ENCODE peak calls at places on chromosomes 13 and 19, in four cellular contexts. One of them, this sample, is unnamed.
A peak's percentile ranks its signal among the peaks of the same experiment; 100 is the strongest.

GRCh38 chr19:7822910-7823515 is 7.0 kb upstream of the EVI5L start:
- DNase-seq in upper lobe of right lung: no peak
- DNase-seq in Panc1: no peak
- DNase-seq in cardiac fibroblast: no peak
- DNase-seq in this sample: no peak

GRCh38 chr19:10544242-10544752 is 593 bp downstream of the ATG4D start:
- DNase-seq in upper lobe of right lung: peak; percentile 73
- DNase-seq in cardiac fibroblast: no peak
- DNase-seq in Panc1: no peak
- DNase-seq in this sample: peak; percentile 52

GRCh38 chr13:59771272-59771671 is 392.5 kb downstream of the DIAPH3 start:
- DNase-seq in Panc1: no peak
- DNase-seq in upper lobe of right lung: no peak
- DNase-seq in cardiac fibroblast: peak; percentile 57
- DNase-seq in this sample: no peak

GRCh38 chr19:15332311-15332996 is at the start of gene BRD4:
- DNase-seq in cardiac fibroblast: peak; percentile 53
- DNase-seq in Panc1: no peak
- DNase-seq in upper lobe of right lung: peak; percentile 90
- DNase-seq in this sample: peak; percentile 81

GRCh38 chr13:114161644-114162532 is 17.2 kb upstream of the CFAP97D2 start:
- DNase-seq in upper lobe of right lung: peak; percentile 84
- DNase-seq in cardiac fibroblast: peak; percentile 30
- DNase-seq in Panc1: no peak
- DNase-seq in this sample: peak; percentile 47

GRCh38 chr13:46975173-46975572 is 78.3 kb upstream of the HTR2A start:
- DNase-seq in upper lobe of right lung: no peak
- DNase-seq in cardiac fibroblast: no peak
- DNase-seq in Panc1: no peak
- DNase-seq in this sample: no peak

GRCh38 chr19:45115809-45116615 is 23.0 kb downstream of the PPP1R37 start:
- DNase-seq in Panc1: no peak
- DNase-seq in upper lobe of right lung: no peak
- DNase-seq in cardiac fibroblast: no peak
- DNase-seq in this sample: no peak

GRCh38 chr19:14371321-14371821 is 9.9 kb upstream of the ADGRE5 start:
- DNase-seq in upper lobe of right lung: no peak
- DNase-seq in cardiac fibroblast: no peak
- DNase-seq in Panc1: no peak
- DNase-seq in this sample: no peak

GRCh38 chr13:69374036-69374435 is 733.6 kb upstream of the ATXN8OS start:
- DNase-seq in upper lobe of right lung: no peak
- DNase-seq in cardiac fibroblast: no peak
- DNase-seq in Panc1: no peak
- DNase-seq in this sample: no peak

GRCh38 chr13:44040070-44040753 is 160.5 kb downstream of the LACC1 start:
- DNase-seq in upper lobe of right lung: no peak
- DNase-seq in Panc1: no peak
- DNase-seq in cardiac fibroblast: peak; percentile 51
- DNase-seq in this sample: no peak

GRCh38 chr19:38596057-38596981 is 21.4 kb downstream of the MAP4K1 start:
- DNase-seq in Panc1: peak; percentile 76
- DNase-seq in upper lobe of right lung: peak; percentile 86
- DNase-seq in cardiac fibroblast: no peak
- DNase-seq in this sample: peak; percentile 69

GRCh38 chr13:73212482-73212881 is 153.7 kb downstream of the KLF5 start:
- DNase-seq in Panc1: no peak
- DNase-seq in upper lobe of right lung: no peak
- DNase-seq in cardiac fibroblast: no peak
- DNase-seq in this sample: no peak

GRCh38 chr19:50554212-50554611 is 14.0 kb downstream of the LRRC4B start:
- DNase-seq in upper lobe of right lung: no peak
- DNase-seq in Panc1: no peak
- DNase-seq in cardiac fibroblast: no peak
- DNase-seq in this sample: no peak

GRCh38 chr13:38223093-38223492 is 126.6 kb upstream of the UFM1 start:
- DNase-seq in Panc1: no peak
- DNase-seq in upper lobe of right lung: no peak
- DNase-seq in cardiac fibroblast: peak; percentile 64
- DNase-seq in this sample: no peak

GRCh38 chr19:30784850-30785459 is 412.8 kb downstream of the ZNF536 start:
- DNase-seq in cardiac fibroblast: peak; percentile 22
- DNase-seq in upper lobe of right lung: peak; percentile 77
- DNase-seq in Panc1: no peak
- DNase-seq in this sample: peak; percentile 78

GRCh38 chr19:35673121-35673804 is 6.9 kb downstream of the UPK1A start:
- DNase-seq in upper lobe of right lung: peak; percentile 71
- DNase-seq in cardiac fibroblast: peak; percentile 74
- DNase-seq in Panc1: peak; percentile 20
- DNase-seq in this sample: no peak

GRCh38 chr13:110874508-110874960 is 40.3 kb downstream of the ANKRD10 start:
- DNase-seq in Panc1: no peak
- DNase-seq in upper lobe of right lung: peak; percentile 93
- DNase-seq in cardiac fibroblast: peak; percentile 63
- DNase-seq in this sample: peak; percentile 84

GRCh38 chr19:34051255-34051654 is 121.0 kb upstream of the LSM14A start:
- DNase-seq in cardiac fibroblast: no peak
- DNase-seq in Panc1: no peak
- DNase-seq in upper lobe of right lung: no peak
- DNase-seq in this sample: no peak

GRCh38 chr19:35295792-35296462 is 4.0 kb downstream of the MAG start:
- DNase-seq in Panc1: no peak
- DNase-seq in cardiac fibroblast: no peak
- DNase-seq in upper lobe of right lung: no peak
- DNase-seq in this sample: no peak

GRCh38 chr13:94157705-94158218 is 321.7 kb downstream of the DCT start:
- DNase-seq in upper lobe of right lung: no peak
- DNase-seq in Panc1: no peak
- DNase-seq in cardiac fibroblast: peak; percentile 15
- DNase-seq in this sample: peak; percentile 18

GRCh38 chr19:38268539-38268938 is 4.2 kb downstream of the SPINT2 start:
- DNase-seq in cardiac fibroblast: no peak
- DNase-seq in Panc1: no peak
- DNase-seq in upper lobe of right lung: no peak
- DNase-seq in this sample: no peak

GRCh38 chr13:54387607-54388006 is 1359.0 kb downstream of the OLFM4 start:
- DNase-seq in Panc1: no peak
- DNase-seq in cardiac fibroblast: no peak
- DNase-seq in upper lobe of right lung: no peak
- DNase-seq in this sample: no peak

GRCh38 chr13:63088226-63088625 is 1672.6 kb upstream of the PCDH20 start:
- DNase-seq in upper lobe of right lung: no peak
- DNase-seq in cardiac fibroblast: peak; percentile 28
- DNase-seq in Panc1: no peak
- DNase-seq in this sample: no peak

GRCh38 chr13:101325423-101325822 is 90.9 kb downstream of the NALCN start:
- DNase-seq in Panc1: no peak
- DNase-seq in upper lobe of right lung: no peak
- DNase-seq in cardiac fibroblast: no peak
- DNase-seq in this sample: no peak

GRCh38 chr19:22422220-22422619 is at the start of gene ZNF98:
- DNase-seq in cardiac fibroblast: no peak
- DNase-seq in Panc1: no peak
- DNase-seq in upper lobe of right lung: no peak
- DNase-seq in this sample: peak; percentile 97

GRCh38 chr19:45097776-45098520 is 5.0 kb downstream of the PPP1R37 start:
- DNase-seq in Panc1: peak; percentile 65
- DNase-seq in upper lobe of right lung: peak; percentile 73
- DNase-seq in cardiac fibroblast: peak; percentile 94
- DNase-seq in this sample: peak; percentile 82

GRCh38 chr13:80945328-80945727 is 604.4 kb upstream of the SPRY2 start:
- DNase-seq in upper lobe of right lung: no peak
- DNase-seq in Panc1: no peak
- DNase-seq in cardiac fibroblast: no peak
- DNase-seq in this sample: no peak

GRCh38 chr13:110521296-110521680 is 40.2 kb downstream of the RAB20 start:
- DNase-seq in upper lobe of right lung: no peak
- DNase-seq in cardiac fibroblast: no peak
- DNase-seq in Panc1: no peak
- DNase-seq in this sample: no peak

GRCh38 chr19:11377237-11377636 is 2.8 kb downstream of the SWSAP1 start:
- DNase-seq in cardiac fibroblast: peak; percentile 88
- DNase-seq in Panc1: no peak
- DNase-seq in upper lobe of right lung: no peak
- DNase-seq in this sample: no peak

DNA sequence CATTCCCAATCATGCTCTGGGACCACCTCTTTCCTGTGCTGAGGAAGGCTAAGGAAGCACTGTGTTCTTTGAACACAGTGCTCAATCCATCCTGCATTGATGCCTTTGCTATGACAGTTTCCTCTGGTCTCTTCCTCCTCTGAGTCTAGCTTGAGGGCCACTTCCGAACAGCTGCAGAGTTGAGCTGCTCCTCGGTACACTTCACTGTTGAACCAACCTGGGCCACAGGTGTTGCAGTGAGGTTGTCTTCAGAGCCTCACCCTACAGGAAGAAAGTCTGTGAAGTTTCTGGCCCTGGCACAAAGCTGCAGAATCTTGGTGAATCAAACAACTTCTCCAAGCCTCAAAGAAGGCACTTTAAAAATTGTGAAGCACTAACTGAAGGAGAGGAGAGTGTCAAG is 393.9 kb downstream of the KCNRG start:
- DNase-seq in upper lobe of right lung: no peak
- DNase-seq in Panc1: no peak
- DNase-seq in cardiac fibroblast: no peak
- DNase-seq in this sample: no peak
- H3K4me3 ChIP-seq in upper lobe of right lung: no peak overlapping the region
- H3K4me3 ChIP-seq in Panc1: no peak overlapping the region
- H3K4me3 ChIP-seq in cardiac fibroblast: no peak overlapping the region
- H3K4me3 ChIP-seq in this sample: no peak overlapping the region

GRCh38 chr13:61183670-61184069 is 232.0 kb downstream of the PCDH20 start:
- DNase-seq in cardiac fibroblast: no peak
- DNase-seq in Panc1: no peak
- DNase-seq in upper lobe of right lung: no peak
- DNase-seq in this sample: no peak
- H3K4me3 ChIP-seq in cardiac fibroblast: no peak overlapping the region
- H3K4me3 ChIP-seq in Panc1: no peak overlapping the region
- H3K4me3 ChIP-seq in upper lobe of right lung: no peak overlapping the region
- H3K4me3 ChIP-seq in this sample: no peak overlapping the region

DNA sequence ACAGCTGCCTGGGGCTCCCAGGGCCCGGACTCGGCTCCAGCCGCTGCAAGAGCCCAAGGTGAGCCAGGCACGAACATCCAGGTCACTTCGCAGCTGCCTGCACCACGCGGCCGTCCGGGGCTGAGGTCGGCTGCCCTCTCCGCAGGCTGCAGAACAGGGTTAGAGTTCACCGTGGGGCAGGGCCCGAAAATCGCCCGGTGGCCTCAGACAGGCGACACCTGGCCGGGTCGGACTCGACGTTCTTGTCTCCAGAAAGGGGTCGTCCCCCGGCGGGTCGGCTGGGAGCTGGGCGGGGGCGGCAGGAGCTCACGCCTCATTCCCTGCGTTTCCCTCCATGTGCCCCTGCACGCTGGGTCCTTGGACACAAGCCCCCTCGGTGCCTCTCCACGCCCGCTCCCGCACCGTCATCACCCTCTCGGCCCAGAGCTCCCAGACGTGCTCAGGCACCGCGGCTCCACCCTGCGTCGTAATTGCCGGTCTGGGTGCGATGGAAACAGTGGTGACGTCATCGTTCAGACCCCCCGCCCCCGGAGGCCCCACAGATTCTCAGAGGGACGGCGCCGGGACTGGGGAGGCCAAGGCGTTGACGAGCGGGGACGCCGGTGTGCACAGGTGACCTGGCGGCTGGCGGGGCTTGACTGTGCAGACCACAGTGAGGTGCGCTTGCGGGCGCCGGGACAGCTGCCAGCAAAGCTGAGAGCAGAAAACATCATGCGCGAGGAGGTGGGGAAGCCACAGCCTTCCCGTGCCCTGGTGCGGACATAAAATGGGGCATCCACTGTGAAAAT is 4.0 kb upstream of the GRIN3B start:
- DNase-seq in cardiac fibroblast: peak; percentile 67
- DNase-seq in Panc1: no peak
- DNase-seq in upper lobe of right lung: no peak
- DNase-seq in this sample: no peak
- H3K4me3 ChIP-seq in cardiac fibroblast: peak overlapping the region; percentile 25
- H3K4me3 ChIP-seq in Panc1: no peak overlapping the region
- H3K4me3 ChIP-seq in upper lobe of right lung: no peak overlapping the region
- H3K4me3 ChIP-seq in this sample: no peak overlapping the region

GRCh38 chr19:16894080-16894479 is 5.3 kb downstream of the F2RL3 start:
- DNase-seq in Panc1: no peak
- DNase-seq in cardiac fibroblast: no peak
- DNase-seq in upper lobe of right lung: no peak
- DNase-seq in this sample: no peak

GRCh38 chr19:16891696-16892382 is 3.0 kb downstream of the F2RL3 start:
- DNase-seq in Panc1: no peak
- DNase-seq in cardiac fibroblast: no peak
- DNase-seq in upper lobe of right lung: no peak
- DNase-seq in this sample: peak; percentile 78

GRCh38 chr19:16892438-16892837 is 3.6 kb downstream of the F2RL3 start:
- DNase-seq in upper lobe of right lung: no peak
- DNase-seq in Panc1: no peak
- DNase-seq in cardiac fibroblast: no peak
- DNase-seq in this sample: no peak

GRCh38 chr19:16893686-16893990 is 4.8 kb downstream of the F2RL3 start:
- DNase-seq in cardiac fibroblast: no peak
- DNase-seq in Panc1: no peak
- DNase-seq in upper lobe of right lung: no peak
- DNase-seq in this sample: no peak

GRCh38 chr19:16892868-16893685 is 4.3 kb downstream of the F2RL3 start:
- DNase-seq in Panc1: no peak
- DNase-seq in cardiac fibroblast: no peak
- DNase-seq in upper lobe of right lung: no peak
- DNase-seq in this sample: no peak
- H3K4me3 ChIP-seq in Panc1: no peak overlapping the region
- H3K4me3 ChIP-seq in cardiac fibroblast: no peak overlapping the region
- H3K4me3 ChIP-seq in upper lobe of right lung: no peak overlapping the region
- H3K4me3 ChIP-seq in this sample: no peak overlapping the region

DNA sequence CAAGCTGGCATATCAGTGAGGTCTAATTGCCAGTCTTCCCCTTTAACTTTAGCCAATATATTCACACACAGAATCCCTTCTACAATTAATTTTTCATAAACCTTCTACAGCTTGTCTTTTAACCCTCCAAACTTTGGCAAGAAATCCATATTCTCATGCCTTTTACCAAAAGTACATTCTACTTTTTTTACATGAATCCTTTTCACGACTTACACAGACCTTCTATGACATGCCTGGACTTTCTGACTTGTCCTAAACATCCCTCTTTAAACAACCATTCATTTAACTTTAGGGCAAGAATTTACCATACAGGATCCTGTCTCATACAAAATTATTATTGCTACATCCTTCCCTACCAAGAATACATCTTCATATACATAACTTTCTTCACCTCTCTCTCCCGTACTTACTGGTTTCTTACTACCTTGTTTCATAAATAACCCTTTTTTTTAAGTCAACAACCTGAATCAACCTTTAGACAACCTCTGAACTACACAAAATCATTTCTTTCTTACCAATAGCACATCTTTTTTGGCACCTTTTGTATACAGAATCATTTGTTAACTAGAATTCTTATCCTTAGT is 23.5 kb downstream of the ZNF544 start:
- DNase-seq in cardiac fibroblast: peak; percentile 18
- DNase-seq in upper lobe of right lung: no peak
- DNase-seq in Panc1: no peak
- DNase-seq in this sample: no peak
- H3K4me3 ChIP-seq in cardiac fibroblast: no peak overlapping the region
- H3K4me3 ChIP-seq in upper lobe of right lung: no peak overlapping the region
- H3K4me3 ChIP-seq in Panc1: no peak overlapping the region
- H3K4me3 ChIP-seq in this sample: no peak overlapping the region